ENCODE peak calls at places on chromosomes 5 and 9, in five cellular contexts. G is trophoblast cell, L is mesenchymal stem cell, Q is H9, T is neuronal stem cell. J is an unnamed sample.

GRCh38 chr9:129280236-129281231 is 102.5 kb upstream of the IER5L start:
- DNase-seq in L (no peak), T (no peak), Q (no peak), G (no peak), J (no peak)

GRCh38 chr5:112957970-112958773 is 18.4 kb upstream of the DCP2 start:
- DNase-seq in Q (no peak), G (no peak), T (no peak), L (peak; percentile 89), J (peak; percentile 98)

GRCh38 chr5:137372386-137373160 is 126.6 kb downstream of the SPOCK1 start:
- DNase-seq in T (no peak), G (peak; percentile 66), L (no peak), Q (no peak), J (peak; percentile 7)

GRCh38 chr9:6243746-6244145 is 28.1 kb downstream of the IL33 start:
- DNase-seq in Q (no peak), L (no peak), T (no peak), G (no peak), J (peak; percentile 52)

GRCh38 chr5:4116834-4117233 is 521.2 kb downstream of the IRX1 start:
- DNase-seq in G (no peak), L (no peak), Q (no peak), T (no peak), J (no peak)

GRCh38 chr5:67160985-67161384 is 35.6 kb downstream of the CD180 start:
- DNase-seq in Q (no peak), T (no peak), L (no peak), G (no peak), J (peak; percentile 57)

GRCh38 chr5:171520300-171521170 is 101.1 kb downstream of the FGF18 start:
- DNase-seq in T (peak; percentile 42), L (peak; percentile 34), G (peak; percentile 80), Q (peak; percentile 90), J (peak; percentile 18)

GRCh38 chr5:78731884-78732283 is 83.3 kb upstream of the LHFPL2 start:
- DNase-seq in L (peak; percentile 54), G (peak; percentile 7), Q (no peak), T (no peak), J (peak; percentile 50)

GRCh38 chr5:116436674-116437350 is 137.8 kb downstream of the SEMA6A start:
- DNase-seq in T (no peak), L (no peak), G (no peak), Q (no peak), J (no peak)

GRCh38 chr5:166772770-166773169 is 1518.7 kb upstream of the WWC1 start:
- DNase-seq in G (no peak), T (no peak), L (peak; percentile 71), Q (no peak), J (no peak)

GRCh38 chr5:127229185-127229889 is 61.3 kb upstream of the MEGF10 start:
- DNase-seq in Q (peak; percentile 56), T (peak; percentile 12), L (peak; percentile 30), G (peak; percentile 73), J (peak; percentile 6)

GRCh38 chr5:2582106-2582505 is 169.4 kb downstream of the IRX2 start:
- DNase-seq in L (no peak), G (no peak), T (no peak), Q (no peak), J (no peak)

GRCh38 chr9:12461759-12462158 is 231.4 kb upstream of the TYRP1 start:
- DNase-seq in G (no peak), L (no peak), Q (no peak), T (no peak), J (no peak)

GRCh38 chr5:160289721-160290120 is 22.6 kb downstream of the CCNJL start:
- DNase-seq in G (no peak), L (no peak), Q (peak; percentile 55), T (no peak), J (no peak)

GRCh38 chr5:143843461-143843860 is 31.5 kb downstream of the HMHB1 start:
- DNase-seq in L (no peak), T (no peak), G (no peak), Q (no peak), J (no peak)

GRCh38 chr5:16740476-16740875 is 123.7 kb upstream of the RETREG1 start:
- DNase-seq in G (no peak), T (no peak), Q (peak; percentile 46), L (no peak), J (no peak)
- H3K14ac ChIP-seq in G (no peak overlapping the region), T (no peak overlapping the region), Q (no peak overlapping the region), L (no peak overlapping the region), J (no peak overlapping the region)

GRCh38 chr9:127980706-127981558 is at the start of gene EEIG1:
- DNase-seq in T (peak; percentile 96), G (peak; percentile 89), Q (peak; percentile 97), L (peak; percentile 93), J (peak; percentile 86)
- H3K14ac ChIP-seq in T (peak within 1 kb of the TSS; percentile 89), G (peak within 1 kb of the TSS; percentile 80), Q (peak within 1 kb of the TSS; percentile 70), L (no peak within 1 kb of the TSS), J (peak within 1 kb of the TSS; percentile 71)

GRCh38 chr5:108748010-108748353 is 285 bp downstream of the FER start:
- DNase-seq in Q (no peak), T (no peak), L (no peak), G (no peak), J (no peak)

GRCh38 chr5:108749130-108749861 is 1.6 kb downstream of the FER start:
- DNase-seq in G (no peak), T (no peak), L (peak; percentile 39), Q (no peak), J (no peak)

GRCh38 chr5:108743344-108743743 is 4.4 kb upstream of the FER start:
- DNase-seq in T (peak; percentile 57), G (no peak), Q (no peak), L (no peak), J (no peak)

GRCh38 chr5:108748354-108749129 is 845 bp downstream of the FER start:
- DNase-seq in Q (peak; percentile 100), L (peak; percentile 99), G (peak; percentile 99), T (peak; percentile 98), J (peak; percentile 99)

DNA sequence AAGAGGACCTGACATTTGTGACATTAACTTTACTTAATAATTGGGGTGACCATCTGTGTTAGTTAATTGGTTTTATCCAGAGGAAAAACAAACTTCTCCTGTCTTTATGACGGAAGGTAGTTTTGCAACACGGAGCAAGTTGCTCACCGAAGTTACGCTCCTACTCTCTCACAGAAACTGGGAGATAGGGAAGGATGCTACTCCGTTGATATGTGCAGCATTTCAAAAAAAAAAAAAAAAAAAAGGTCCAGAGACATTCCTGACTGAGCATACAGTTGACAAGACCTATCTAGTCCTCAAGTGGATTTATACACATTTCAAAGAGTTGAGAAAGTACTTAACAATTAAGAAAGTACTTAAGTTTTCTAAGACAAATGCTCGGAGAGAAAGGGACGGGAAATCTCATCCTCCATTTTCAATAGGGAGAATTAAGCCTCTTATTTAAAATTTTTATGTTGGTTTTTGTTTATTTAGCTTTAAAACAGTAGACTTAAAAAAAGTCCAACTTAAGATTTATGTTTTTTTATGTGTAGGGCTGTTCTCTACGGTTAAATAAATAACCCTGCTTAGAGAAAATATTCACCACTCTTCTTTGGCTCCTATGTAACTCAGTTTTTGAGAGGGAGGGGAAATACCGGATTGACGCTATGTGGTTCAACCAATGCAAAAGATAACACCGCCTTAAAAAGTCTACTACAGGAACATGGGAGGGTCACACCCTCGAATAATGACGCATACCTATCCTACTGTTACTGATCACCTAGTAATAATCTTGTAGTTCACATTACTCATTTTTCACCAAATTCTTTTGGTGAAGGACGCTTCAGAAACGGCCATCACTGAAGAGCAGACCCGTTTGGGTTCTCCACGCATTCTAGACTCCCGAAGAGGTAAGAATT is at the start of gene FER:
- DNase-seq in Q (no peak), L (peak; percentile 73), G (peak; percentile 73), T (no peak), J (peak; percentile 79)
- H3K14ac ChIP-seq in Q (peak within 1 kb of the TSS; percentile 96), L (no peak within 1 kb of the TSS), G (peak within 1 kb of the TSS; percentile 100), T (peak within 1 kb of the TSS; percentile 94), J (peak within 1 kb of the TSS; percentile 95)

GRCh38 chr9:132806723-132807421 is 71.2 kb downstream of the AK8 start:
- DNase-seq in Q (peak; percentile 90), T (no peak), G (peak; percentile 90), L (no peak), J (no peak)
- H3K14ac ChIP-seq in Q (no peak overlapping the region), T (no peak overlapping the region), G (no peak overlapping the region), L (no peak overlapping the region), J (no peak overlapping the region)

GRCh38 chr9:136588663-136589464 is 43.0 kb upstream of the NOTCH1 start:
- DNase-seq in T (no peak), G (no peak), Q (no peak), L (no peak), J (no peak)
- H3K14ac ChIP-seq in T (peak overlapping the region; percentile 77), G (peak overlapping the region; percentile 56), Q (peak overlapping the region; percentile 62), L (no peak overlapping the region), J (no peak overlapping the region)

DNA sequence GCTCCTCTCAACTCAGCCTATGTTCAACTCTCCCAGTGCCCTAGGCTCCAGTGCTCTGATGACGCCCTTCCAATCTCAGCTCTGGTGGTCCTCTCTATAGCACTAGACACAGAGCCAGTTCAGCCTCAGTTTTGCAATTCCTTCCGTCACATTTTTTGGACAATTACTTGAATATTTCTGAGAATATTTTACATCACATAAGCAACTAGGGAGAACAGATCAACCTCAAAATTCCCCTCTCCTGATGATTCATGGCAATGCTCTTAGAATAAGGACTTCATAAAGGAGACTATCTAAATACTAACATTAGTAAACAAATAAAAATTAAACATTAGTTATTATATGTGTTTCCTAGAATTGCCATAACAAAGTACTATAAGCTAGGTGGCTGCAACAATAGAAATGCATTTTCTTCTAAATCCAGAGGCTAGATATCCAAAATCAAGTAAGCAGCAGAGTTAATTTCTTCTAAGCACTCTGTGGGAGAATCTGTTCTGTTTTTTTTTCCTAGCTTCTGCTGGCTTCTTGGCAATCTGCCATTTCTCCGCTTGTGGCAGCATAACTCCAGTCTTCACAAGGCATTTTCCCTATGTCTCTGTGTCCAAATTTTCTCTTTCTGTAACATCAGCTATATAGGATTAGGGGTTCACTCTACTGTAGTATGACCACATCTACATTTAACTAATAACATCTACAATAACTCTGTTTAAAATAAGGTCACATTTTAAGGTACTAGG is 661.9 kb upstream of the FTMT start:
- DNase-seq in G (peak; percentile 18), L (peak; percentile 79), T (no peak), Q (no peak), J (peak; percentile 50)
- H3K14ac ChIP-seq in G (no peak overlapping the region), L (no peak overlapping the region), T (no peak overlapping the region), Q (no peak overlapping the region), J (no peak overlapping the region)

GRCh38 chr9:2284770-2285169 is 269.6 kb downstream of the SMARCA2 start:
- DNase-seq in L (no peak), G (no peak), Q (no peak), T (no peak), J (no peak)

GRCh38 chr9:2288309-2288708 is 273.2 kb downstream of the SMARCA2 start:
- DNase-seq in Q (no peak), T (no peak), L (no peak), G (no peak), J (no peak)

GRCh38 chr9:2285411-2285810 is 270.3 kb downstream of the SMARCA2 start:
- DNase-seq in L (no peak), T (no peak), G (no peak), Q (no peak), J (no peak)

GRCh38 chr9:2286825-2287455 is 271.8 kb downstream of the SMARCA2 start:
- DNase-seq in L (no peak), Q (no peak), T (no peak), G (peak; percentile 12), J (no peak)

GRCh38 chr9:2286306-2286705 is 271.2 kb downstream of the SMARCA2 start:
- DNase-seq in Q (no peak), G (no peak), T (no peak), L (no peak), J (no peak)
- H3K14ac ChIP-seq in Q (no peak overlapping the region), G (no peak overlapping the region), T (no peak overlapping the region), L (no peak overlapping the region), J (no peak overlapping the region)